ENCODE peak calls at places on chromosome 10, in four cellular contexts. F is Karpas-422, B is dorsolateral prefrontal cortex, E is GM23338. D is an unnamed sample.
A peak's percentile ranks its signal among the peaks of the same experiment; 100 is the strongest.

GRCh38 chr10:11318812-11319598 is 292.4 kb downstream of the USP6NL start:
- DNase-seq in E (peak; percentile 45), B (no peak), F (no peak), D (no peak)

GRCh38 chr10:14604181-14605142 is 170.2 kb downstream of the FAM107B start:
- DNase-seq in F (peak; percentile 87), B (peak; percentile 87), E (peak; percentile 74), D (peak; percentile 88)

GRCh38 chr10:61896854-61897661 is 4.4 kb upstream of the ARID5B start:
- DNase-seq in F (peak; percentile 94), B (peak; percentile 59), E (peak; percentile 95), D (peak; percentile 66)

GRCh38 chr10:123636598-123637325 is 29.4 kb upstream of the GPR26 start:
- DNase-seq in B (no peak), F (no peak), E (no peak), D (no peak)

GRCh38 chr10:101694056-101694673 is 805 bp downstream of the FBXW4 start:
- DNase-seq in F (peak; percentile 75), E (peak; percentile 79), B (no peak), D (peak; percentile 67)

GRCh38 chr10:1121311-1121970 is 65.3 kb downstream of the WDR37 start:
- DNase-seq in B (no peak), F (no peak), E (no peak), D (no peak)

GRCh38 chr10:84140036-84140379 is 699 bp downstream of the GHITM start:
- DNase-seq in B (no peak), E (no peak), F (no peak), D (no peak)

GRCh38 chr10:606767-607544 is 82.5 kb downstream of the DIP2C start:
- DNase-seq in E (no peak), F (no peak), B (peak; percentile 33), D (no peak)

GRCh38 chr10:73480158-73480557 is 15.7 kb downstream of the PPP3CB start:
- DNase-seq in E (no peak), F (no peak), B (no peak), D (no peak)

GRCh38 chr10:30284860-30285594 is 64.1 kb downstream of the MTPAP start:
- DNase-seq in B (no peak), E (no peak), F (no peak), D (no peak)

GRCh38 chr10:91551856-91552255 is 81.0 kb downstream of the PPP1R3C start:
- DNase-seq in E (peak; percentile 92), F (no peak), B (peak; percentile 46), D (peak; percentile 21)

GRCh38 chr10:62025901-62026879 is 124.7 kb downstream of the ARID5B start:
- DNase-seq in B (no peak), F (no peak), E (no peak), D (no peak)

GRCh38 chr10:5143137-5143536 is 41.8 kb downstream of the AKR1C8 start:
- DNase-seq in E (no peak), B (no peak), F (no peak), D (no peak)

GRCh38 chr10:69663548-69663947 is 33.5 kb downstream of the FAM241B start:
- DNase-seq in E (peak; percentile 80), B (no peak), F (peak; percentile 46), D (no peak)

GRCh38 chr10:46523881-46524470 is 32.5 kb downstream of the GPRIN2 start:
- DNase-seq in B (peak; percentile 37), F (no peak), E (no peak), D (peak; percentile 88)

GRCh38 chr10:124748953-124749645 is 4.9 kb upstream of the FAM53B start:
- DNase-seq in B (no peak), E (no peak), F (peak; percentile 37), D (no peak)

GRCh38 chr10:124755581-124755980 is 11.4 kb upstream of the FAM53B start:
- DNase-seq in E (no peak), F (peak; percentile 23), B (no peak), D (no peak)

GRCh38 chr10:124756156-124756555 is 12.0 kb upstream of the FAM53B start:
- DNase-seq in F (peak; percentile 37), E (peak; percentile 35), B (no peak), D (no peak)

DNA sequence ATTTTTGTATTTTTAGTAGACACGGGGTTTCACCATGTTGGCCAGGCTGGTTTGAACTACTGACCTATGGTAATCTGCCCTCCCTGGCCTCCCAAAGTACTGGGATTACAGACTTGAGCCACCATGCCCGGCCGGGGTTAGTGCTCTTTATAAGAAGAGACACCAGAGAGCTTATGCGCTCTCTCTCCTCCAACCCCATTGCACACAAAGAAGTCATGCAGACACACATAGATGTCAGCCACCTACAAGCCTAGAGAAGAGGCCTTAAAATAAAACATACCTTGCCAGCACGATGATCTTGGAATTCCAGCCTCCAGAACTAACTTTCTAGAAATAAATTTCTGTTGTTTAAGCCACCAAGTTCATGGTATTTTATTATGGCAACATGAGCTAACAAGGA is 10.0 kb upstream of the FAM53B start:
- DNase-seq in B (no peak), E (no peak), F (no peak), D (no peak)
- H3K27ac ChIP-seq in B (no peak overlapping the region), E (no peak overlapping the region), F (no peak overlapping the region), D (no peak overlapping the region)

DNA sequence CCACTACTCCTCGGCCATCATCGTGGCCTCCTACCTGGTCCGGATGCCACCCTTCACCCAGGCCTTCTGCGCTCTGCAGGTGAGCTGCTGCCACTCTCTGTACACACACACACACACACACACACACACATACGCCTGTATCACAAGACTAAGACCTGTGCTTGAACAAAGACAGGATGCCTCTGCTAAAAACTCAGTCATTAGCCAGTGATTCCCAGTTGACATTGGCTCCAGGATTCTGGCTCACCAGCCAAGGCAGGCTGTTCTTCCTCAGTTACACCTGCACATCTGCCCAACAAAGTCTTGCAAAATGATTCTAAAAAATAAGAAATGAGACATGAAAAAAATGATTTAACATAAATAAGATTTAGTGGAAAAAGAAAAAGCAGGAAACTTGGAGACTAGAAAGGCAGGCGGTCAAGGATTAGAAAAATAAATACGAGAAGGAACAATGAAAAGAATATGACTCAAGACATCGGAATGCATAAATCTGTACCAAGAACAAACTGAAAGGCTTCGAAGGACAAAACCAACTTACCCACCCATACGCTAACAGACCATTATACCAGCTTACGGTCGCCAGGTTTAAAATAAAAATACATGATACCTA is 7.4 kb upstream of the LRRC18 start:
- DNase-seq in B (no peak), F (no peak), E (no peak), D (no peak)
- H3K27ac ChIP-seq in B (no peak overlapping the region), F (no peak overlapping the region), E (no peak overlapping the region), D (no peak overlapping the region)

DNA sequence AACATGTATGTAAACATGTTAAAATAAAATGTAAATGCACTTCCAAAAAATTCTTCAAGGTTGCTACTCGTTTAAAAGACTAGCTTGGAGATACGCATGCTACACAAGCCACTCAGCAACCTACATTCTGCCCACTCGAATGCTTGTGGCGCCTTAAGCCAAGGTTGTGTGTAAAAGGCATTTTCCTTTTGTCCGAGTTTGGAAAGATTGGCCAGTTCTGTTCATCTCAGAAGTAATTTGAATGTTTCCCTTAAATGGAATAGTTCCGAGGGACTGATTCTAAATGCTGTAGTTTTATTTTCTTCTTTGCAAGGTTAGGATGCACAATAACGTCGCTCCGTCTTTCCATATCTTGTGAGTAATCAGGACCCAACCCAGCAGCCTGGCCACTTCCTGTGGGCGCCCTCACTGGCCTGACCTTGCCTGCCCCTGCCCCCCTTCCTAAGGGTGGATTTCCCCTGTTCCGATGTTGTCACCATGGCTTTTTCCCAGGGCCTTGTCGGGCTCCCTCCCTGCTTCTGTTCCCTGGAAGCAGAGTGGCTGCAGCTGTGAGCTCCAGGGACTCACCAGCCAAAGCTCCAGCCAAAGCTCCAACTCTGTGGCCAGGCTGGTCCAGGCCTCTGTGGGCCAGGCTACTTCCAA is 70.6 kb downstream of the PTPRE start:
- DNase-seq in E (no peak), B (peak; percentile 75), F (no peak), D (peak; percentile 42)
- H3K27ac ChIP-seq in E (no peak overlapping the region), B (peak overlapping the region; percentile 46), F (no peak overlapping the region), D (peak overlapping the region; percentile 40)

GRCh38 chr10:127486355-127486754 is 62.8 kb upstream of the NPS start:
- DNase-seq in F (no peak), E (no peak), B (no peak), D (no peak)

DNA sequence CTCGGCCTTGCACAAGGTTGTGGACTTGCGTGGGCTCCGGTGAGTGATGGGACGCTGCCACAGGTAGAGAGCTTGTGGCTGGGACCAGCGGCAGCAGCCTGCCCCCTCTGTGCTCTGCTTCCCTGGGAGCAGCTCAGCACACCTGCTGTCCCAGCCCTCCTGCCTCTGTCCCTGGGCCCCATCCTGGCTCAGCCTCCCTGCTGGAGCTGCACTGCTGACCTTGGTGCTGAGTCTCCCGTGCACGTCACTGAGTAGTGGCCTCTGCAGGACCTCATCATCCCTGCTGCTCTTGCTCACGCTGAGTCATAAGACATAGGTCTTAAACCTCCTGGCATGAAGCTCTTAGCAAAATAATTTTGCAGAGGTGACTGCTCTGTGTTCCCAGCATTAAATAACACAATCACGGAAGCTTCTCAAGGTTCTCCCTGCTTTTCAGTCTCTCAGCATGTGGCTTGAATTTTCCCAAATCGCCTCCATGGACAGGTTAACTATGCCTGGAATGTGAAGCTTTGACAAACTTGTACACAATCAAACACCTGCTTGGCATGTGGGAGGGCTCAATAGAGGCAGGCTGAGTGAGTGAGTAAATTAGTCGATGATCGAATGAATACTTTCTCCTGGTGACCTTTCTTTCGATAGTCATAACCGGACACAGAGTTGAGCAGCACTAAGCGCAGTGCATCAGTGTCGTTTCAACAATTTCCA is 63.8 kb upstream of the NPS start:
- DNase-seq in E (peak; percentile 73), B (no peak), F (no peak), D (no peak)
- H3K27ac ChIP-seq in E (no peak overlapping the region), B (no peak overlapping the region), F (no peak overlapping the region), D (no peak overlapping the region)

GRCh38 chr10:21496285-21497176 is 29.0 kb downstream of the SKIDA1 start:
- DNase-seq in E (peak; percentile 63), B (peak; percentile 66), F (peak; percentile 86), D (peak; percentile 64)

GRCh38 chr10:21494221-21495001 is 31.1 kb downstream of the SKIDA1 start:
- DNase-seq in B (peak; percentile 52), F (no peak), E (peak; percentile 64), D (no peak)

GRCh38 chr10:21497177-21497807 is 28.2 kb downstream of the SKIDA1 start:
- DNase-seq in E (peak; percentile 91), B (peak; percentile 86), F (no peak), D (peak; percentile 59)

GRCh38 chr10:21495002-21495685 is 30.3 kb downstream of the SKIDA1 start:
- DNase-seq in E (no peak), F (no peak), B (peak; percentile 49), D (no peak)

DNA sequence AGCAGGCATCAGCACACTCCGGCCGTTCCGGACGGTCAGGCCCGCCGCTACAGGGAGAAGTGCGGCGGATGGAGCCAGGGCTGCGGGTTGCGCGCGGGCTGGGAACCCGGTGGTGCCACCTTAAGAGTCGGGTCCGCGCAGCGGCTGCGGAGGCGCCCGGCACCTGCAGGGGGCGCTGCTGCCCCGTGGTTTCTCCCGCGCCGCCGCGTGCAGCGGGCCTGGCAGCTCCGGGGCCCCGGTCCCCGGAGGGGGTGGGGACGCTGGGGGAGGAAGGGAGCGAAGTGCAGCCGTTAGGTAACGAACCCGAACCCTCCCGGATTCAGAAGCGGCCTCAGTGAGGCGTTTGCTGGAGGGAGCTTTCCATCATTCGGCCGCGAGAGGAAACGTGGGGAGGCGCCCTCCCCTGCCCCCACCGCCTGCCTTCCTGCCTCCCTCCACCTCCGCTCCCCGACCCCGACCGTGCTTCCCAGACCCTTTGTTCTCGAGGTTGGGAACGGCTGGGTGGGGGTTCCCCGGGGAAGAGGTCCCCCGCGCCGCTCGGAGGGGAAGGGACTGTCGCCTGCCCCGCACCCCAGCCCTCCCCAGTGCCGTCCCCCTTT is 29.7 kb downstream of the SKIDA1 start:
- DNase-seq in E (peak; percentile 95), B (peak; percentile 94), F (peak; percentile 94), D (peak; percentile 33)
- H3K27ac ChIP-seq in E (peak overlapping the region; percentile 88), B (peak overlapping the region; percentile 92), F (peak overlapping the region; percentile 33), D (peak overlapping the region; percentile 53)